ENCODE peak calls at places on chromosomes 1 and 21, in seven cellular contexts. One of them, this sample, is unnamed.

GRCh38 chr1:168065511-168065910 is 71.2 kb downstream of the GPR161 start:
- DNase-seq in HepG2: no peak
- DNase-seq in H1: no peak
- DNase-seq in SK-N-SH: no peak
- DNase-seq in GM12878: no peak
- DNase-seq in K562: no peak
- DNase-seq in HCT116: no peak
- DNase-seq in this sample: no peak

GRCh38 chr1:116934586-116935207 is 25.0 kb downstream of the PTGFRN start:
- DNase-seq in K562: peak
- DNase-seq in HCT116: no peak
- DNase-seq in HepG2: peak
- DNase-seq in H1: no peak
- DNase-seq in SK-N-SH: no peak
- DNase-seq in GM12878: no peak
- DNase-seq in this sample: no peak

GRCh38 chr1:156376958-156377919 is 8.2 kb downstream of the RHBG start:
- DNase-seq in H1: no peak
- DNase-seq in SK-N-SH: no peak
- DNase-seq in GM12878: no peak
- DNase-seq in HCT116: no peak
- DNase-seq in K562: no peak
- DNase-seq in HepG2: no peak
- DNase-seq in this sample: no peak

GRCh38 chr1:18950415-18951026 is 6.0 kb downstream of the IFFO2 start:
- DNase-seq in SK-N-SH: no peak
- DNase-seq in HCT116: no peak
- DNase-seq in H1: no peak
- DNase-seq in GM12878: no peak
- DNase-seq in HepG2: no peak
- DNase-seq in K562: no peak
- DNase-seq in this sample: no peak

GRCh38 chr1:8434104-8434503 is 116.2 kb downstream of the SLC45A1 start:
- DNase-seq in H1: no peak
- DNase-seq in HCT116: no peak
- DNase-seq in GM12878: no peak
- DNase-seq in HepG2: no peak
- DNase-seq in K562: no peak
- DNase-seq in SK-N-SH: no peak
- DNase-seq in this sample: no peak

GRCh38 chr1:224432141-224432540 is 2.5 kb downstream of the WDR26 start:
- DNase-seq in HepG2: no peak
- DNase-seq in K562: no peak
- DNase-seq in HCT116: no peak
- DNase-seq in GM12878: no peak
- DNase-seq in SK-N-SH: no peak
- DNase-seq in H1: no peak
- DNase-seq in this sample: no peak

GRCh38 chr1:244713329-244713728 is 60.4 kb downstream of the DESI2 start:
- DNase-seq in H1: no peak
- DNase-seq in HepG2: no peak
- DNase-seq in GM12878: no peak
- DNase-seq in SK-N-SH: no peak
- DNase-seq in HCT116: no peak
- DNase-seq in K562: no peak
- DNase-seq in this sample: no peak

GRCh38 chr1:108742268-108742667 is 4.2 kb upstream of the STXBP3 start:
- DNase-seq in K562: no peak
- DNase-seq in HCT116: no peak
- DNase-seq in H1: no peak
- DNase-seq in SK-N-SH: no peak
- DNase-seq in GM12878: no peak
- DNase-seq in HepG2: no peak
- DNase-seq in this sample: no peak

GRCh38 chr1:153548722-153549695 is at the start of gene S100A3:
- DNase-seq in SK-N-SH: no peak
- DNase-seq in H1: no peak
- DNase-seq in K562: no peak
- DNase-seq in GM12878: no peak
- DNase-seq in HepG2: no peak
- DNase-seq in HCT116: no peak
- DNase-seq in this sample: no peak

GRCh38 chr1:75855010-75855409 is 58.3 kb downstream of the MSH4 start:
- DNase-seq in HepG2: peak
- DNase-seq in HCT116: peak
- DNase-seq in SK-N-SH: no peak
- DNase-seq in K562: no peak
- DNase-seq in H1: no peak
- DNase-seq in GM12878: no peak
- DNase-seq in this sample: no peak

GRCh38 chr1:234488054-234488953 is 9.3 kb upstream of the TARBP1 start:
- DNase-seq in K562: no peak
- DNase-seq in HCT116: no peak
- DNase-seq in HepG2: no peak
- DNase-seq in H1: no peak
- DNase-seq in SK-N-SH: no peak
- DNase-seq in GM12878: no peak
- DNase-seq in this sample: no peak

GRCh38 chr1:54270543-54270942 is 70.6 kb downstream of the MRPL37 start:
- DNase-seq in H1: no peak
- DNase-seq in HepG2: no peak
- DNase-seq in SK-N-SH: no peak
- DNase-seq in GM12878: no peak
- DNase-seq in HCT116: no peak
- DNase-seq in K562: no peak
- DNase-seq in this sample: no peak

GRCh38 chr21:45572231-45572630 is 30.0 kb upstream of the SLC19A1 start:
- DNase-seq in K562: no peak
- DNase-seq in H1: peak
- DNase-seq in HCT116: no peak
- DNase-seq in HepG2: no peak
- DNase-seq in GM12878: no peak
- DNase-seq in SK-N-SH: peak
- DNase-seq in this sample: no peak

GRCh38 chr1:118947003-118947765 is 41.0 kb downstream of the TBX15 start:
- DNase-seq in K562: no peak
- DNase-seq in HCT116: no peak
- DNase-seq in HepG2: no peak
- DNase-seq in SK-N-SH: no peak
- DNase-seq in GM12878: no peak
- DNase-seq in H1: no peak
- DNase-seq in this sample: no peak

GRCh38 chr1:114509596-114510234 is 1.3 kb downstream of the TRIM33 start:
- DNase-seq in K562: no peak
- DNase-seq in GM12878: no peak
- DNase-seq in HCT116: no peak
- DNase-seq in HepG2: no peak
- DNase-seq in H1: no peak
- DNase-seq in SK-N-SH: no peak
- DNase-seq in this sample: no peak

GRCh38 chr1:235054961-235055360 is 73.7 kb downstream of the TOMM20 start:
- DNase-seq in HepG2: no peak
- DNase-seq in HCT116: no peak
- DNase-seq in SK-N-SH: no peak
- DNase-seq in GM12878: no peak
- DNase-seq in H1: no peak
- DNase-seq in K562: no peak
- DNase-seq in this sample: no peak

GRCh38 chr1:203522237-203522636 is 28.3 kb downstream of the OPTC start:
- DNase-seq in HepG2: no peak
- DNase-seq in GM12878: no peak
- DNase-seq in K562: no peak
- DNase-seq in HCT116: no peak
- DNase-seq in H1: peak
- DNase-seq in SK-N-SH: peak
- DNase-seq in this sample: no peak

GRCh38 chr1:110787328-110788071 is 85.4 kb upstream of the CD53 start:
- DNase-seq in H1: no peak
- DNase-seq in K562: no peak
- DNase-seq in SK-N-SH: no peak
- DNase-seq in GM12878: peak
- DNase-seq in HepG2: no peak
- DNase-seq in HCT116: no peak
- DNase-seq in this sample: no peak

GRCh38 chr1:53851571-53852282 is 13.6 kb upstream of the NDC1 start:
- DNase-seq in HCT116: no peak
- DNase-seq in GM12878: no peak
- DNase-seq in H1: no peak
- DNase-seq in SK-N-SH: no peak
- DNase-seq in HepG2: peak
- DNase-seq in K562: no peak
- DNase-seq in this sample: no peak

GRCh38 chr21:39029086-39029772 is 154.0 kb downstream of the PSMG1 start:
- DNase-seq in SK-N-SH: peak
- DNase-seq in HepG2: no peak
- DNase-seq in HCT116: no peak
- DNase-seq in H1: no peak
- DNase-seq in K562: no peak
- DNase-seq in GM12878: no peak
- DNase-seq in this sample: no peak

DNA sequence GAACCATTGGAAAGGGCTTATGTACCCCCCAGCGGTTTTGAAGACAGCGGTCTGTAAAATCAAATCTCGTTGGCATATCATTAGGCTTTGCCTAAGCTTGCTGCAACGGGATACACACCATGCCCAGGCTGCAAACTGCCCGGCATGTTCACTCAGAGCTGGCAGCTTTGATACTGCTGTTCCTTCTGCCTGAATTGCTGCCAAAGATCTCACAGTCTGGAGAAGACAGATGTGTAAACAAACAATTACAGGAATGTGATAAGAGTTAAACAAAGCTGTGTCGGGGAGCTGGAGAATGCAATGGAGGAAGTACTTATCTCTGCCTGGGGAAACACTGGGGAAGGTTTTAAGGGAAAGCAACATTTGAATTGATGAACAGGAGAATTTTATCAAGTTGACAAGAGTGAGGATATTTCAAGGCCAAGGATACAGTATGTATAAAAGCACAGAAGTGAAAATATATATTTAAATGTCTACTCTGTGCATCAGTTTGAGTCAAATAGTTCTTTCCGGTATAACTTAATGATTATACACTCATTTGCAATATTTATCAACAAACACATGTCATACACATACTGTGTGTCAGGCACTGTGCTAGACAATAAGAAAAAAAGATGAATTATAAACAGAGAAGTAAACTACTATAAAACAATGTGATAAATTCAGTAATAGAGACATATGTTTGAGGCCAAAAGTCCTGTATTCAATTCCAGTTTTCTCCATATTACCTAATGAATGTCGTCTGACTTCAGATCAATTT is 29.9 kb downstream of the CHML start:
- DNase-seq in HepG2: peak
- DNase-seq in H1: no peak
- DNase-seq in GM12878: no peak
- DNase-seq in SK-N-SH: peak
- DNase-seq in HCT116: no peak
- DNase-seq in K562: peak
- DNase-seq in this sample: no peak
- TF ChIP-seq JUND in HepG2: no peak
- TF ChIP-seq JUND in H1: no peak
- TF ChIP-seq JUND in GM12878: no peak
- TF ChIP-seq JUND in SK-N-SH: no peak
- TF ChIP-seq JUND in HCT116: no peak
- TF ChIP-seq JUND in K562: peak
- TF ChIP-seq JUND in this sample: no peak

DNA sequence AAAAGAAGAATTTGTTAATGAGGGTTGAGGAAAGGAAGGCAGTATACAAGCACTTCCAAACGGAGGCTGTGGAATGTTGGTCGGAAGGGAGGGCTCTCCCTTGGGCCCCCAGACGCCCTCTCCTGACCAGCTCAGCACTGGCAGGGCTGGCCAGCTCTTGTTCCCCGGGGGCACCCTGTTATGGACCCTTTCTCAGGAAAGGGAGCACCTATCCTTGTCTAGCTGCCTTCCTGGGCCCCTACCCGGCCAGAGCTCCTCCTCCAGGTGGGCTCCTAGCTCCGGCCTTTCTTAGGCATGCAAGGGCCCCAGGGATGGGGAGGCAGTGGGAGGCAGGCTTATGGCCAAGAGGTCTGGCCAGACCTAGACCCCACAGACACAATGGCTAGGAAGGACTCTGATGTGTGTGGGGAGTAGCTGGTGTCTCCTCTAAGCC is 926 bp downstream of the BLACAT1 start:
- DNase-seq in HCT116: no peak
- DNase-seq in GM12878: no peak
- DNase-seq in HepG2: no peak
- DNase-seq in H1: peak
- DNase-seq in SK-N-SH: no peak
- DNase-seq in K562: no peak
- DNase-seq in this sample: no peak
- TF ChIP-seq JUND in HCT116: no peak
- TF ChIP-seq JUND in GM12878: no peak
- TF ChIP-seq JUND in HepG2: no peak
- TF ChIP-seq JUND in H1: no peak
- TF ChIP-seq JUND in SK-N-SH: no peak
- TF ChIP-seq JUND in K562: no peak
- TF ChIP-seq JUND in this sample: no peak

GRCh38 chr1:201543871-201544521 is 5.1 kb downstream of the NAV1 start:
- DNase-seq in HCT116: no peak
- DNase-seq in GM12878: no peak
- DNase-seq in HepG2: no peak
- DNase-seq in K562: peak
- DNase-seq in H1: no peak
- DNase-seq in SK-N-SH: no peak
- DNase-seq in this sample: no peak
- TF ChIP-seq JUND in HCT116: no peak
- TF ChIP-seq JUND in GM12878: no peak
- TF ChIP-seq JUND in HepG2: no peak
- TF ChIP-seq JUND in K562: no peak
- TF ChIP-seq JUND in H1: no peak
- TF ChIP-seq JUND in SK-N-SH: no peak
- TF ChIP-seq JUND in this sample: no peak

GRCh38 chr1:221837886-221838285 is 96.0 kb upstream of the DUSP10 start:
- DNase-seq in H1: no peak
- DNase-seq in HepG2: no peak
- DNase-seq in K562: no peak
- DNase-seq in SK-N-SH: no peak
- DNase-seq in GM12878: peak
- DNase-seq in HCT116: no peak
- DNase-seq in this sample: no peak
- TF ChIP-seq JUND in H1: no peak
- TF ChIP-seq JUND in HepG2: no peak
- TF ChIP-seq JUND in K562: no peak
- TF ChIP-seq JUND in SK-N-SH: no peak
- TF ChIP-seq JUND in GM12878: no peak
- TF ChIP-seq JUND in HCT116: no peak
- TF ChIP-seq JUND in this sample: no peak

GRCh38 chr1:46489169-46489637 is 433 bp upstream of the DMBX1 start:
- DNase-seq in GM12878: no peak
- DNase-seq in HCT116: no peak
- DNase-seq in SK-N-SH: no peak
- DNase-seq in K562: no peak
- DNase-seq in H1: no peak
- DNase-seq in HepG2: no peak
- DNase-seq in this sample: no peak
- TF ChIP-seq JUND in GM12878: no peak
- TF ChIP-seq JUND in HCT116: no peak
- TF ChIP-seq JUND in SK-N-SH: no peak
- TF ChIP-seq JUND in K562: no peak
- TF ChIP-seq JUND in H1: no peak
- TF ChIP-seq JUND in HepG2: no peak
- TF ChIP-seq JUND in this sample: no peak

GRCh38 chr1:43822040-43822439 is 111.6 kb upstream of the ARTN start:
- DNase-seq in HepG2: no peak
- DNase-seq in K562: no peak
- DNase-seq in H1: no peak
- DNase-seq in GM12878: no peak
- DNase-seq in SK-N-SH: no peak
- DNase-seq in HCT116: peak
- DNase-seq in this sample: peak
- TF ChIP-seq JUND in HepG2: no peak
- TF ChIP-seq JUND in K562: no peak
- TF ChIP-seq JUND in H1: peak
- TF ChIP-seq JUND in GM12878: no peak
- TF ChIP-seq JUND in SK-N-SH: peak
- TF ChIP-seq JUND in HCT116: peak
- TF ChIP-seq JUND in this sample: peak